ENCODE peak calls at places on chromosomes 1 and 21, in four cellular contexts. One of them, this sample, is unnamed.

GRCh38 chr1:7333576-7333975 is 437.5 kb upstream of the VAMP3 start:
- DNase-seq in K562: no peak
- DNase-seq in endothelial cell of umbilical vein: no peak
- DNase-seq in HCT116: no peak
- DNase-seq in this sample: no peak

GRCh38 chr1:203582568-203582967 is 44.1 kb upstream of the ATP2B4 start:
- DNase-seq in endothelial cell of umbilical vein: no peak
- DNase-seq in HCT116: no peak
- DNase-seq in K562: no peak
- DNase-seq in this sample: no peak

GRCh38 chr1:179083031-179083345 is 1.1 kb downstream of the TOR3A start:
- DNase-seq in endothelial cell of umbilical vein: no peak
- DNase-seq in HCT116: no peak
- DNase-seq in K562: no peak
- DNase-seq in this sample: no peak

GRCh38 chr1:24384251-24385090 is 29.1 kb downstream of the STPG1 start:
- DNase-seq in K562: no peak
- DNase-seq in endothelial cell of umbilical vein: peak
- DNase-seq in HCT116: no peak
- DNase-seq in this sample: no peak

GRCh38 chr21:25199944-25200343 is 407.3 kb downstream of the MRPL39 start:
- DNase-seq in endothelial cell of umbilical vein: no peak
- DNase-seq in K562: no peak
- DNase-seq in HCT116: no peak
- DNase-seq in this sample: no peak

GRCh38 chr1:225474986-225475820 is 47.4 kb upstream of the LBR start:
- DNase-seq in endothelial cell of umbilical vein: peak
- DNase-seq in K562: peak
- DNase-seq in HCT116: peak
- DNase-seq in this sample: peak

GRCh38 chr1:204961765-204962419 is 81.1 kb upstream of the CNTN2 start:
- DNase-seq in K562: no peak
- DNase-seq in endothelial cell of umbilical vein: no peak
- DNase-seq in HCT116: no peak
- DNase-seq in this sample: peak

GRCh38 chr1:175506081-175506480 is 237.3 kb downstream of the TNR start:
- DNase-seq in K562: no peak
- DNase-seq in HCT116: no peak
- DNase-seq in endothelial cell of umbilical vein: peak
- DNase-seq in this sample: no peak

GRCh38 chr1:40848530-40849189 is 13.5 kb downstream of the CITED4 start:
- DNase-seq in HCT116: peak
- DNase-seq in K562: peak
- DNase-seq in endothelial cell of umbilical vein: peak
- DNase-seq in this sample: peak

GRCh38 chr1:32818804-32819541 is 1.5 kb downstream of the S100PBP start:
- DNase-seq in endothelial cell of umbilical vein: no peak
- DNase-seq in K562: no peak
- DNase-seq in HCT116: no peak
- DNase-seq in this sample: no peak

GRCh38 chr1:81237531-81238528 is 562.9 kb upstream of the ADGRL2 start:
- DNase-seq in HCT116: no peak
- DNase-seq in K562: no peak
- DNase-seq in endothelial cell of umbilical vein: peak
- DNase-seq in this sample: no peak

GRCh38 chr1:202439308-202439707 is 90.8 kb downstream of the PPP1R12B start:
- DNase-seq in endothelial cell of umbilical vein: no peak
- DNase-seq in K562: no peak
- DNase-seq in HCT116: no peak
- DNase-seq in this sample: no peak

GRCh38 chr1:66317156-66317543 is 216.8 kb upstream of the SGIP1 start:
- DNase-seq in endothelial cell of umbilical vein: no peak
- DNase-seq in HCT116: no peak
- DNase-seq in K562: no peak
- DNase-seq in this sample: no peak

GRCh38 chr1:66320231-66320630 is 213.7 kb upstream of the SGIP1 start:
- DNase-seq in K562: no peak
- DNase-seq in endothelial cell of umbilical vein: no peak
- DNase-seq in HCT116: no peak
- DNase-seq in this sample: no peak

GRCh38 chr1:66313446-66313845 is 220.5 kb upstream of the SGIP1 start:
- DNase-seq in endothelial cell of umbilical vein: no peak
- DNase-seq in HCT116: no peak
- DNase-seq in K562: no peak
- DNase-seq in this sample: no peak

GRCh38 chr1:66315675-66316074 is 218.3 kb upstream of the SGIP1 start:
- DNase-seq in endothelial cell of umbilical vein: peak
- DNase-seq in K562: no peak
- DNase-seq in HCT116: peak
- DNase-seq in this sample: no peak

GRCh38 chr1:66316464-66317155 is 217.3 kb upstream of the SGIP1 start:
- DNase-seq in endothelial cell of umbilical vein: peak
- DNase-seq in K562: no peak
- DNase-seq in HCT116: no peak
- DNase-seq in this sample: no peak
- TF ChIP-seq POLR2AphosphoS5 in endothelial cell of umbilical vein: no peak
- TF ChIP-seq POLR2AphosphoS5 in K562: no peak
- TF ChIP-seq POLR2AphosphoS5 in HCT116: no peak
- TF ChIP-seq POLR2AphosphoS5 in this sample: no peak

GRCh38 chr1:6243053-6243834 is 735 bp upstream of the HES3 start:
- DNase-seq in endothelial cell of umbilical vein: no peak
- DNase-seq in K562: no peak
- DNase-seq in HCT116: no peak
- DNase-seq in this sample: peak
- TF ChIP-seq EZH2 in endothelial cell of umbilical vein: peak
- TF ChIP-seq EZH2 in K562: no peak
- TF ChIP-seq EZH2 in HCT116: no peak
- TF ChIP-seq EZH2 in this sample: peak

GRCh38 chr1:10648689-10649483 is 147.6 kb downstream of the CASZ1 start:
- DNase-seq in endothelial cell of umbilical vein: no peak
- DNase-seq in K562: peak
- DNase-seq in HCT116: no peak
- DNase-seq in this sample: peak
- TF ChIP-seq POLR2AphosphoS5 in endothelial cell of umbilical vein: no peak
- TF ChIP-seq POLR2AphosphoS5 in K562: no peak
- TF ChIP-seq POLR2AphosphoS5 in HCT116: no peak
- TF ChIP-seq POLR2AphosphoS5 in this sample: no peak

GRCh38 chr1:68376441-68376840 is 73.3 kb downstream of the RPE65 start:
- DNase-seq in endothelial cell of umbilical vein: no peak
- DNase-seq in K562: no peak
- DNase-seq in HCT116: no peak
- DNase-seq in this sample: no peak

GRCh38 chr1:68377098-68377497 is 72.7 kb downstream of the RPE65 start:
- DNase-seq in endothelial cell of umbilical vein: no peak
- DNase-seq in HCT116: no peak
- DNase-seq in K562: no peak
- DNase-seq in this sample: peak

GRCh38 chr1:68375919-68376318 is 73.8 kb downstream of the RPE65 start:
- DNase-seq in HCT116: no peak
- DNase-seq in K562: no peak
- DNase-seq in endothelial cell of umbilical vein: no peak
- DNase-seq in this sample: no peak

GRCh38 chr1:68379085-68379478 is 70.7 kb downstream of the RPE65 start:
- DNase-seq in K562: no peak
- DNase-seq in HCT116: no peak
- DNase-seq in endothelial cell of umbilical vein: peak
- DNase-seq in this sample: no peak

DNA sequence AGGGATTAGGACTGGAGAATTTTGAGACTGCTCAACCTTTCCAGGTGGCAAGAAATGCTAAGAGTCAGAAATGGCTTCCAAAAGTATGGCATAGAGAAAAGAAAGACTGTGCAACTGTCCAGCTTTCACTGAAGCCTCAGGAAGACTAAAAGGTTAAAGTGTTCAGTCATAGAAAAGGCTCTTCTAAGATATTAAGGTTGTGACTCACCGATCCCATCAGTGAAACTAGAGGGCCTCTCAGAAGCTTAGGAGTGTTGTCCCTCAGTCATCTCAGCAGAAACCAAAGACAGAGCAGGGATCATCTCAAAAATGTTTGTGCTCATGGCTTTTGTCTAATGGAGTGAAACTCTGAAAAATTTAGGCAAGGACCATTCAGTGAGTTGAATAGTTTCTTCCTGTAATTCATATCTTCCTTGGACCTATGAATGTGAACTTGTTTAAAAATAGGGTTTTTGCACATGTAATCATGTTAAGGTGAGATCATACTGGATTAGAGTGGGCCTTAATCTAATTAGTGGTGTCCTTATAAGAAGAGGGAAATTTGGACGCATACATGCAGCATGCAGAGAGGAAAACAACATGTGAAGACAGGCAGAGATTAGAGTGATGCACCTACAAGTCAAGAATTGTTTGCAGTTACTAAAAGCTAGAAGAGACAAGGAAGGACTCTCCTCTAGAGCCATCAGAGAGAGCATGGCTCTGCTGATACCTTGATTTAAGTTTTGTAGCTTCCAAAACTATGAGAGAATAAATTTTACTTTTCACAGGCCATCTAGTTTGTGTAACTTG is 71.3 kb downstream of the RPE65 start:
- DNase-seq in endothelial cell of umbilical vein: peak
- DNase-seq in HCT116: peak
- DNase-seq in K562: no peak
- DNase-seq in this sample: no peak
- TF ChIP-seq EZH2 in endothelial cell of umbilical vein: no peak
- TF ChIP-seq EZH2 in HCT116: no peak
- TF ChIP-seq EZH2 in K562: no peak
- TF ChIP-seq EZH2 in this sample: no peak

DNA sequence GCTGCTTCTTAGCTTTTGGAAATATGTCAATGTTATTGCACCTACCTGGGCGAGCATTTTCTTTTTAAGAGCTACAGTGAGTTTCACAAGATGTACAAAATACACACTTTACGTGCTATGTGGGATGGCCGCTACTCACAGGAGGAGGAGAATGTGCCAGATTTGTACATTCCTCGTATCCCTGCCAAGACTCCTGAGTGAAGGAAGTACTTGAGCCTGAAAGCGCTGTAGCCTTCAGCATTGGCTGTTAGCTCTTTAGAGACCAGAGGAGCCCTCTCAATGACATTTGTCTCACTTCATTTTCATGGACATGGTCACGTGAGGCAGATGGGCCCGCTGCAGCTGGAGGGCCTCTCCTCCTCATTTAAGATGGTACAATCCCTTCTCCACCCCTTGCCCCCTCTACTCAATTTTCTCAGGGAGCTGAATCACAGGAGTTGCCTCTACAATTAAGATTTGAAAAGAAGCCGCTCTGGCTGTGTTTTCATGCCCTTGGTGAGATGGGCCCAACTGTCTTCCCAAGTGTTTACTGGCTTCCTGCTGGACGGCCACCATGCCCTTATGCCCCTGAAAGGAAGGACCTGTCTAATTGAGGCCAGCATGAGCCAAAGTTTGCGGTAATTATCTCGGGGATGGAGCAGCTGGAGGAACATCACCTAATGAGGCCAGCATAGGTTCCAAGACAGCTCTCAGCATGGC is 442.6 kb downstream of the PRDM2 start:
- DNase-seq in K562: no peak
- DNase-seq in HCT116: no peak
- DNase-seq in endothelial cell of umbilical vein: no peak
- DNase-seq in this sample: no peak
- TF ChIP-seq POLR2AphosphoS5 in K562: no peak
- TF ChIP-seq POLR2AphosphoS5 in HCT116: no peak
- TF ChIP-seq POLR2AphosphoS5 in endothelial cell of umbilical vein: no peak
- TF ChIP-seq POLR2AphosphoS5 in this sample: no peak

DNA sequence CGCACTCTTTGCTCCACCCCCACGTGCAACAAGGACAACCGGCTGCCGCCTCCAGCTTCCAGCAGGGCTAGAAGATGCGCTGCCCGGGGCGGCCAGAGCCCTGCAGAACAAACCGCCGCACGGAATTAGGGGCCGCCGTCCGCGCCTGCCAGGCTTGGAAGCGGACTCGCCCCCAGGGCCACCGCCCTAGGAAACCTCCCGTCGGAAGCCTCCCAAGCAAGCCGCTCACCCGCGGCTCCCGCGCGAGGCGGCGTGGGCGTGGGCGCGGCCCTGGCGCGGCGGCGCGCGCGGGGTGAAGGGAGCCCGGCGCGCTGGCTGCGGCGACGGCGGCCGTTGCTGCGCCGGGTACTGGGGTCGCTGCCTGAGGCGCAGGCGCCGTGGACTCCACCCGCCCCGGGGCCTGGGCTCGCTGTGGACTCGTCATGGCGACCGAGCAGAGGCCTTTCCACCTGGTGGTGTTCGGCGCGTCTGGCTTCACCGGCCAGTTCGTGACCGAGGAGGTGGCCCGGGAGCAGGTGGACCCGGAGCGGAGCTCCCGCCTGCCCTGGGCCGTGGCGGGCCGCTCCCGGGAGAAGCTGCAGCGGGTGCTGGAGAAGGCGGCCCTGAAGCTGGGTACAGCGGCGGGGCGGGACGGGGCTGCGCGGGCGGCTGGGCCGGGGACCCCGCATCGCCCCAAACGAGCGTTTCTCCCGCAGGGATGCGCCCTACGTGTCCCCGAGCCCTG is at the start of gene SCCPDH:
- DNase-seq in HCT116: no peak
- DNase-seq in endothelial cell of umbilical vein: peak
- DNase-seq in K562: peak
- DNase-seq in this sample: peak
- TF ChIP-seq EZH2 in HCT116: no peak
- TF ChIP-seq EZH2 in endothelial cell of umbilical vein: no peak
- TF ChIP-seq EZH2 in K562: no peak
- TF ChIP-seq EZH2 in this sample: peak